ENCODE peak calls at places on chromosomes 13 and 19, in seven cellular contexts. Y is suprapubic skin; Z is H9; M is fibroblast of lung; U is H1; X is CD4-positive, alpha-beta T cell; K is IMR-90. F is an unnamed sample.

GRCh38 chr13:95677564-95678386 is 836 bp downstream of the DNAJC3 start:
- DNase-seq in M (peak), X (no peak), Y (peak), U (no peak), Z (peak), K (peak), F (peak)

GRCh38 chr19:39390460-39390758 is 497 bp downstream of the PAF1 start:
- DNase-seq in M (no peak), Z (no peak), Y (peak), K (no peak), X (peak), U (no peak), F (no peak)

GRCh38 chr13:44163108-44163507 is 210.5 kb upstream of the SERP2 start:
- DNase-seq in K (no peak), Z (no peak), Y (no peak), U (no peak), X (no peak), M (no peak), F (no peak)

GRCh38 chr13:94712287-94712811 is at the start of gene SOX21:
- DNase-seq in U (no peak), K (no peak), X (no peak), Y (peak), M (no peak), Z (peak), F (peak)

GRCh38 chr13:98542568-98543379 is 34.1 kb downstream of the STK24 start:
- DNase-seq in U (no peak), X (no peak), M (no peak), K (no peak), Z (no peak), Y (no peak), F (no peak)

GRCh38 chr13:26062853-26063444 is 11.1 kb upstream of the SHISA2 start:
- DNase-seq in K (peak), X (no peak), U (no peak), Z (no peak), M (peak), Y (no peak), F (peak)

GRCh38 chr13:85618514-85618913 is 180.7 kb downstream of the SLITRK6 start:
- DNase-seq in Z (no peak), U (no peak), X (no peak), K (no peak), Y (no peak), M (no peak), F (no peak)

GRCh38 chr19:22088541-22089144 is 36.4 kb downstream of the ZNF257 start:
- DNase-seq in M (no peak), X (no peak), Y (no peak), Z (no peak), U (no peak), K (no peak), F (no peak)

GRCh38 chr19:6416658-6417405 is 7.8 kb downstream of the KHSRP start:
- DNase-seq in U (no peak), Y (no peak), Z (no peak), K (no peak), M (no peak), X (no peak), F (no peak)

GRCh38 chr19:48493718-48494515 is 17.7 kb downstream of the LMTK3 start:
- DNase-seq in Y (no peak), Z (no peak), X (no peak), M (no peak), U (no peak), K (no peak), F (no peak)
- H3K27ac ChIP-seq in Y (peak), Z (no peak), X (no peak), M (no peak), U (no peak), K (peak), F (no peak)

DNA sequence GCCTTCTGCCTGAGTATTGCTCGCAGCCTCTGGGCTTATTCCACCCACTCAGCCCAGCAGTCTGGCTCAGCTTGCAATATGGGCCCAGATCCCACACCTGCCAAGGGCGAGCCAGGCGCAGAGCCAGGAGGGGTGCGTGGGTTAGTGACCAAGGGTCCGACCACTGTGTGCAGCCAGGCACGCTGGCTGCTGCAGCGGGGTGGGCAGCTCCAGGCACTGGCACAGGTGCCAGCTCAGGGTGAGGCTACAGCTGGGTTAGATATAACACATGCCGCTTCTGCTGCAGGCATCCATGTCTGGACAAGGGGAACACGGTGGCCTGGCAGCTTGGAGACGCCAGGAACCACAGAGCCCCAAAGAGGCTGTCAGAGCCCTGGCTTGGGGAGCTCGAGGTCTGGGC is 12.6 kb upstream of the URAD start:
- DNase-seq in X (no peak), K (no peak), Z (no peak), M (no peak), Y (no peak), U (no peak), F (no peak)
- TF ChIP-seq CTCF in X (no peak), K (no peak), Z (no peak), M (no peak), Y (no peak), U (no peak), F (no peak)

GRCh38 chr19:8487137-8487851 is 15.1 kb downstream of the PRAM1 start:
- DNase-seq in U (no peak), M (no peak), X (peak), K (no peak), Y (no peak), Z (no peak), F (no peak)
- H3K27ac ChIP-seq in U (no peak), M (no peak), X (peak), K (no peak), Y (no peak), Z (no peak), F (peak)

DNA sequence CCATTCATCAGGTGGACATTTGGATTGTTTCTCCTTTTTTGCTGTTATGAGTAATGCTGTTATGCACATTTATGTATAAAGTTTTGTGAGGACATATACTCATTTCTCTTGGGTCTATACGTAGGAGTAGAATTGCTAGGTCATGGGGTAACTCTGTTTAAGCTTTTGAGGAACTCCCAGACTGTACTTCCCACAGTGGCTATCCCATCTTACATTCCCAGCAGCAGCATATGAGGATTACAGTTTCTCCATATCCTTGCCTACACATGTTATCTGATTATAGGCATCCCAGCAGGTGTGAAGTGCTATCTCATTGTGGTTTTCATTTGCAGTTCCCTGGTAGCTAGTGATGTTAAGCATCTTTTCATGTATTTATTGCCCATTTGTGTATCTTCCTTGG is 5.9 kb downstream of the ZSCAN22 start:
- DNase-seq in U (no peak), Z (no peak), Y (no peak), M (no peak), K (no peak), X (no peak), F (no peak)
- TF ChIP-seq CTCF in U (no peak), Z (no peak), Y (no peak), M (no peak), K (no peak), X (no peak), F (no peak)

GRCh38 chr13:32206097-32206740 is 108.9 kb downstream of the ZAR1L start:
- DNase-seq in K (peak), Y (no peak), Z (no peak), X (no peak), M (no peak), U (no peak), F (no peak)
- H3K27ac ChIP-seq in K (peak), Y (no peak), Z (no peak), X (no peak), M (no peak), U (no peak), F (no peak)